ENCODE peak calls at places on chromosome 12, in four cellular contexts. One of them, this sample, is unnamed.

GRCh38 chr12:38102197-38102596 is 214.4 kb upstream of the ALG10B start:
- DNase-seq in HEK293T: no peak
- DNase-seq in activated CD8-positive, alpha-beta memory T cell treated with anti-CD3 and anti-CD28 coated beads for 48 hours: no peak
- DNase-seq in GM20000: no peak
- DNase-seq in this sample: no peak

GRCh38 chr12:22100952-22101748 is 55.1 kb downstream of the CMAS start:
- DNase-seq in HEK293T: no peak
- DNase-seq in activated CD8-positive, alpha-beta memory T cell treated with anti-CD3 and anti-CD28 coated beads for 48 hours: no peak
- DNase-seq in GM20000: peak; percentile 29
- DNase-seq in this sample: peak; percentile 33

GRCh38 chr12:12503384-12504078 is 59.1 kb downstream of the DUSP16 start:
- DNase-seq in HEK293T: no peak
- DNase-seq in activated CD8-positive, alpha-beta memory T cell treated with anti-CD3 and anti-CD28 coated beads for 48 hours: no peak
- DNase-seq in GM20000: no peak
- DNase-seq in this sample: no peak

GRCh38 chr12:67917811-67918210 is 71.4 kb upstream of the IFNG-AS1 start:
- DNase-seq in HEK293T: no peak
- DNase-seq in activated CD8-positive, alpha-beta memory T cell treated with anti-CD3 and anti-CD28 coated beads for 48 hours: no peak
- DNase-seq in GM20000: no peak
- DNase-seq in this sample: no peak

GRCh38 chr12:81208193-81208946 is 130.5 kb downstream of the ACSS3 start:
- DNase-seq in HEK293T: peak; percentile 13
- DNase-seq in activated CD8-positive, alpha-beta memory T cell treated with anti-CD3 and anti-CD28 coated beads for 48 hours: no peak
- DNase-seq in GM20000: no peak
- DNase-seq in this sample: no peak

GRCh38 chr12:88781909-88782308 is 201.6 kb upstream of the KITLG start:
- DNase-seq in HEK293T: no peak
- DNase-seq in activated CD8-positive, alpha-beta memory T cell treated with anti-CD3 and anti-CD28 coated beads for 48 hours: no peak
- DNase-seq in GM20000: no peak
- DNase-seq in this sample: no peak

GRCh38 chr12:69500631-69501030 is 30.4 kb downstream of the FRS2 start:
- DNase-seq in HEK293T: no peak
- DNase-seq in activated CD8-positive, alpha-beta memory T cell treated with anti-CD3 and anti-CD28 coated beads for 48 hours: no peak
- DNase-seq in GM20000: no peak
- DNase-seq in this sample: no peak

GRCh38 chr12:123494124-123494843 is 36.3 kb downstream of the SNRNP35 start:
- DNase-seq in HEK293T: no peak
- DNase-seq in activated CD8-positive, alpha-beta memory T cell treated with anti-CD3 and anti-CD28 coated beads for 48 hours: no peak
- DNase-seq in GM20000: no peak
- DNase-seq in this sample: no peak

GRCh38 chr12:6280053-6280469 is 30.4 kb upstream of the PLEKHG6 start:
- DNase-seq in HEK293T: no peak
- DNase-seq in activated CD8-positive, alpha-beta memory T cell treated with anti-CD3 and anti-CD28 coated beads for 48 hours: no peak
- DNase-seq in GM20000: no peak
- DNase-seq in this sample: no peak

GRCh38 chr12:120258323-120258896 is 7.1 kb downstream of the PXN start:
- DNase-seq in HEK293T: no peak
- DNase-seq in activated CD8-positive, alpha-beta memory T cell treated with anti-CD3 and anti-CD28 coated beads for 48 hours: no peak
- DNase-seq in GM20000: no peak
- DNase-seq in this sample: no peak

GRCh38 chr12:32303171-32303570 is 96.2 kb upstream of the FGD4 start:
- DNase-seq in HEK293T: no peak
- DNase-seq in activated CD8-positive, alpha-beta memory T cell treated with anti-CD3 and anti-CD28 coated beads for 48 hours: no peak
- DNase-seq in GM20000: no peak
- DNase-seq in this sample: no peak

GRCh38 chr12:104622942-104623341 is 166.2 kb downstream of the CHST11 start:
- DNase-seq in HEK293T: no peak
- DNase-seq in activated CD8-positive, alpha-beta memory T cell treated with anti-CD3 and anti-CD28 coated beads for 48 hours: no peak
- DNase-seq in GM20000: no peak
- DNase-seq in this sample: no peak

GRCh38 chr12:72612171-72612570 is 340.0 kb downstream of the TRHDE start:
- DNase-seq in HEK293T: no peak
- DNase-seq in activated CD8-positive, alpha-beta memory T cell treated with anti-CD3 and anti-CD28 coated beads for 48 hours: no peak
- DNase-seq in GM20000: no peak
- DNase-seq in this sample: no peak

This sample was measured in glutamatergic neuron.